ENCODE peak calls at places on chromosomes 16 and 17, in six cellular contexts. C is non-pigmented ciliary epithelial cell; D is stimulated activated CD8-positive, alpha-beta memory T cell treated with anti-CD3 and anti-CD28 coated beads, Interleukin-2, amount 100 ng/mL, for 48 hours; F is ascending aorta; B is iris pigment epithelial cell; G is GF-D8. X is an unnamed sample.

GRCh38 chr17:29004081-29004692 is 1.6 kb downstream of the SEZ6 start:
- DNase-seq in C (no peak), D (no peak), F (no peak), B (peak), G (no peak), X (no peak)

GRCh38 chr17:74276561-74277009 is 2.6 kb downstream of the DNAI2 start:
- DNase-seq in C (no peak), D (no peak), F (no peak), B (no peak), G (no peak), X (no peak)

GRCh38 chr17:17398188-17398927 is 78.4 kb upstream of the MED9 start:
- DNase-seq in C (no peak), D (no peak), F (no peak), B (no peak), G (no peak), X (no peak)

GRCh38 chr16:19677403-19677802 is 40.6 kb downstream of the KNOP1 start:
- DNase-seq in C (no peak), D (no peak), F (no peak), B (no peak), G (no peak), X (no peak)

GRCh38 chr16:87942680-87943079 is 6.4 kb upstream of the CA5A start:
- DNase-seq in C (no peak), D (no peak), F (no peak), B (no peak), G (no peak), X (no peak)

GRCh38 chr16:81608515-81609209 is 164.1 kb downstream of the CMIP start:
- DNase-seq in C (no peak), D (no peak), F (no peak), B (peak), G (no peak), X (no peak)

GRCh38 chr16:88063201-88063773 is 112.1 kb downstream of the BANP start:
- DNase-seq in C (peak), D (no peak), F (no peak), B (peak), G (no peak), X (peak)

GRCh38 chr17:75625813-75626486 is 7.3 kb upstream of the SMIM5 start:
- DNase-seq in C (no peak), D (no peak), F (no peak), B (peak), G (no peak), X (no peak)

GRCh38 chr16:83205896-83206295 is 579.1 kb downstream of the CDH13 start:
- DNase-seq in C (no peak), D (no peak), F (no peak), B (peak), G (no peak), X (no peak)